ENCODE peak calls at places on chromosomes 7 and 10, in six cellular contexts. One of them, this sample, is unnamed. For H3K4me1, the result is how much of the 10 kb centered on the place peaks cover.

GRCh38 chr7:7452119-7452518 is 83.6 kb downstream of the COL28A1 start:
- DNase-seq in Panc1: no peak
- DNase-seq in CD8-positive, alpha-beta T cell: no peak
- DNase-seq in neural progenitor cell: no peak
- DNase-seq in tibial artery: no peak
- DNase-seq in SJSA1: no peak
- DNase-seq in this sample: no peak

GRCh38 chr7:158573310-158573709 is 14.3 kb downstream of the PTPRN2 start:
- DNase-seq in tibial artery: no peak
- DNase-seq in CD8-positive, alpha-beta T cell: no peak
- DNase-seq in neural progenitor cell: no peak
- DNase-seq in Panc1: no peak
- DNase-seq in SJSA1: no peak
- DNase-seq in this sample: no peak

GRCh38 chr7:17971392-17971791 is 31.1 kb upstream of the SNX13 start:
- DNase-seq in CD8-positive, alpha-beta T cell: no peak
- DNase-seq in Panc1: no peak
- DNase-seq in tibial artery: no peak
- DNase-seq in neural progenitor cell: no peak
- DNase-seq in SJSA1: no peak
- DNase-seq in this sample: no peak

GRCh38 chr7:123747620-123748141 is 1.1 kb downstream of the WASL start:
- DNase-seq in CD8-positive, alpha-beta T cell: no peak
- DNase-seq in SJSA1: peak
- DNase-seq in Panc1: no peak
- DNase-seq in neural progenitor cell: peak
- DNase-seq in tibial artery: peak
- DNase-seq in this sample: no peak

GRCh38 chr10:80460399-80461207 is 6.5 kb downstream of the TSPAN14 start:
- DNase-seq in Panc1: no peak
- DNase-seq in neural progenitor cell: peak
- DNase-seq in SJSA1: no peak
- DNase-seq in CD8-positive, alpha-beta T cell: no peak
- DNase-seq in tibial artery: no peak
- DNase-seq in this sample: peak

GRCh38 chr7:149188213-149188612 is 7.1 kb upstream of the ZNF282 start:
- DNase-seq in Panc1: no peak
- DNase-seq in CD8-positive, alpha-beta T cell: no peak
- DNase-seq in tibial artery: no peak
- DNase-seq in SJSA1: no peak
- DNase-seq in neural progenitor cell: no peak
- DNase-seq in this sample: no peak

GRCh38 chr10:69453759-69454158 is 2.5 kb downstream of the TSPAN15 start:
- DNase-seq in SJSA1: no peak
- DNase-seq in neural progenitor cell: no peak
- DNase-seq in CD8-positive, alpha-beta T cell: no peak
- DNase-seq in Panc1: no peak
- DNase-seq in tibial artery: no peak
- DNase-seq in this sample: no peak

GRCh38 chr10:116312534-116312933 is 11.7 kb upstream of the CCDC172 start:
- DNase-seq in tibial artery: no peak
- DNase-seq in SJSA1: no peak
- DNase-seq in Panc1: no peak
- DNase-seq in CD8-positive, alpha-beta T cell: no peak
- DNase-seq in neural progenitor cell: no peak
- DNase-seq in this sample: no peak

GRCh38 chr7:42015413-42015698 is 221.7 kb downstream of the GLI3 start:
- DNase-seq in neural progenitor cell: no peak
- DNase-seq in Panc1: no peak
- DNase-seq in SJSA1: no peak
- DNase-seq in tibial artery: no peak
- DNase-seq in CD8-positive, alpha-beta T cell: no peak
- DNase-seq in this sample: no peak

GRCh38 chr7:82965088-82966036 is 197.3 kb downstream of the PCLO start:
- DNase-seq in neural progenitor cell: no peak
- DNase-seq in tibial artery: no peak
- DNase-seq in CD8-positive, alpha-beta T cell: no peak
- DNase-seq in Panc1: no peak
- DNase-seq in SJSA1: no peak
- DNase-seq in this sample: no peak

GRCh38 chr10:3460420-3461128 is 288.0 kb upstream of the PITRM1 start:
- DNase-seq in Panc1: no peak
- DNase-seq in SJSA1: peak
- DNase-seq in neural progenitor cell: no peak
- DNase-seq in CD8-positive, alpha-beta T cell: no peak
- DNase-seq in tibial artery: no peak
- DNase-seq in this sample: no peak

GRCh38 chr10:31808258-31809218 is 120.1 kb downstream of the ARHGAP12 start:
- DNase-seq in neural progenitor cell: peak
- DNase-seq in tibial artery: no peak
- DNase-seq in SJSA1: peak
- DNase-seq in Panc1: peak
- DNase-seq in CD8-positive, alpha-beta T cell: no peak
- DNase-seq in this sample: peak

GRCh38 chr10:119412831-119413737 is 129.4 kb downstream of the RGS10 start:
- DNase-seq in tibial artery: no peak
- DNase-seq in Panc1: no peak
- DNase-seq in SJSA1: no peak
- DNase-seq in neural progenitor cell: peak
- DNase-seq in CD8-positive, alpha-beta T cell: no peak
- DNase-seq in this sample: no peak

GRCh38 chr10:102306006-102306405 is 60.7 kb downstream of the GBF1 start:
- DNase-seq in tibial artery: no peak
- DNase-seq in SJSA1: no peak
- DNase-seq in Panc1: no peak
- DNase-seq in CD8-positive, alpha-beta T cell: no peak
- DNase-seq in neural progenitor cell: no peak
- DNase-seq in this sample: no peak

GRCh38 chr7:44638611-44639557 is 32.5 kb downstream of the OGDH start:
- DNase-seq in Panc1: peak
- DNase-seq in CD8-positive, alpha-beta T cell: peak
- DNase-seq in SJSA1: peak
- DNase-seq in tibial artery: peak
- DNase-seq in neural progenitor cell: no peak
- DNase-seq in this sample: peak

GRCh38 chr10:103727546-103727963 is 127.8 kb downstream of the SH3PXD2A start:
- DNase-seq in Panc1: no peak
- DNase-seq in tibial artery: no peak
- DNase-seq in neural progenitor cell: no peak
- DNase-seq in CD8-positive, alpha-beta T cell: no peak
- DNase-seq in SJSA1: no peak
- DNase-seq in this sample: no peak

GRCh38 chr7:55469271-55469681 is 103.0 kb downstream of the VOPP1 start:
- DNase-seq in neural progenitor cell: no peak
- DNase-seq in CD8-positive, alpha-beta T cell: peak
- DNase-seq in tibial artery: no peak
- DNase-seq in SJSA1: no peak
- DNase-seq in Panc1: no peak
- DNase-seq in this sample: no peak

GRCh38 chr7:98797150-98797549 is 72.7 kb downstream of the TMEM130 start:
- DNase-seq in Panc1: no peak
- DNase-seq in tibial artery: peak
- DNase-seq in SJSA1: no peak
- DNase-seq in CD8-positive, alpha-beta T cell: no peak
- DNase-seq in neural progenitor cell: no peak
- DNase-seq in this sample: no peak

GRCh38 chr10:34816067-34817002 is 1.2 kb upstream of the PARD3 start:
- DNase-seq in tibial artery: no peak
- DNase-seq in Panc1: no peak
- DNase-seq in CD8-positive, alpha-beta T cell: no peak
- DNase-seq in neural progenitor cell: peak
- DNase-seq in SJSA1: no peak
- DNase-seq in this sample: peak

GRCh38 chr7:41323811-41324210 is 379.1 kb downstream of the INHBA start:
- DNase-seq in neural progenitor cell: no peak
- DNase-seq in Panc1: no peak
- DNase-seq in SJSA1: no peak
- DNase-seq in tibial artery: no peak
- DNase-seq in CD8-positive, alpha-beta T cell: no peak
- DNase-seq in this sample: no peak

GRCh38 chr10:76939862-76940495 is 697.6 kb downstream of the KCNMA1 start:
- DNase-seq in CD8-positive, alpha-beta T cell: no peak
- DNase-seq in SJSA1: no peak
- DNase-seq in neural progenitor cell: no peak
- DNase-seq in Panc1: no peak
- DNase-seq in tibial artery: no peak
- DNase-seq in this sample: no peak

GRCh38 chr10:24820616-24821015 is 96.9 kb upstream of the ARHGAP21 start:
- DNase-seq in tibial artery: no peak
- DNase-seq in neural progenitor cell: no peak
- DNase-seq in SJSA1: no peak
- DNase-seq in Panc1: no peak
- DNase-seq in CD8-positive, alpha-beta T cell: no peak
- DNase-seq in this sample: peak

GRCh38 chr10:129771024-129771423 is 193.1 kb downstream of the EBF3 start:
- DNase-seq in neural progenitor cell: no peak
- DNase-seq in CD8-positive, alpha-beta T cell: no peak
- DNase-seq in SJSA1: peak
- DNase-seq in tibial artery: peak
- DNase-seq in Panc1: no peak
- DNase-seq in this sample: no peak

GRCh38 chr10:4431114-4431862 is 394.7 kb upstream of the AKR1E2 start:
- DNase-seq in tibial artery: no peak
- DNase-seq in CD8-positive, alpha-beta T cell: no peak
- DNase-seq in Panc1: no peak
- DNase-seq in neural progenitor cell: no peak
- DNase-seq in SJSA1: peak
- DNase-seq in this sample: peak

GRCh38 chr7:2296830-2297229 is 17.4 kb downstream of the SNX8 start:
- DNase-seq in Panc1: no peak
- DNase-seq in CD8-positive, alpha-beta T cell: no peak
- DNase-seq in neural progenitor cell: no peak
- DNase-seq in tibial artery: no peak
- DNase-seq in SJSA1: no peak
- DNase-seq in this sample: no peak
- H3K4me1 ChIP-seq in Panc1: under half
- H3K4me1 ChIP-seq in CD8-positive, alpha-beta T cell: under half
- H3K4me1 ChIP-seq in neural progenitor cell: under half
- H3K4me1 ChIP-seq in tibial artery: under half
- H3K4me1 ChIP-seq in SJSA1: under half
- H3K4me1 ChIP-seq in this sample: under half

GRCh38 chr10:124656113-124656490 is 88.1 kb downstream of the FAM53B start:
- DNase-seq in neural progenitor cell: no peak
- DNase-seq in SJSA1: no peak
- DNase-seq in Panc1: no peak
- DNase-seq in tibial artery: no peak
- DNase-seq in CD8-positive, alpha-beta T cell: no peak
- DNase-seq in this sample: no peak

GRCh38 chr10:124653811-124654651 is 90.1 kb downstream of the FAM53B start:
- DNase-seq in tibial artery: no peak
- DNase-seq in SJSA1: no peak
- DNase-seq in neural progenitor cell: no peak
- DNase-seq in Panc1: no peak
- DNase-seq in CD8-positive, alpha-beta T cell: no peak
- DNase-seq in this sample: peak

GRCh38 chr10:124653311-124653710 is 90.9 kb downstream of the FAM53B start:
- DNase-seq in neural progenitor cell: no peak
- DNase-seq in tibial artery: no peak
- DNase-seq in SJSA1: no peak
- DNase-seq in CD8-positive, alpha-beta T cell: no peak
- DNase-seq in Panc1: no peak
- DNase-seq in this sample: no peak

GRCh38 chr10:124655191-124656112 is 88.7 kb downstream of the FAM53B start:
- DNase-seq in neural progenitor cell: no peak
- DNase-seq in tibial artery: no peak
- DNase-seq in SJSA1: no peak
- DNase-seq in Panc1: no peak
- DNase-seq in CD8-positive, alpha-beta T cell: no peak
- DNase-seq in this sample: no peak

GRCh38 chr10:124654686-124655085 is 89.5 kb downstream of the FAM53B start:
- DNase-seq in SJSA1: no peak
- DNase-seq in tibial artery: no peak
- DNase-seq in CD8-positive, alpha-beta T cell: no peak
- DNase-seq in Panc1: no peak
- DNase-seq in neural progenitor cell: no peak
- DNase-seq in this sample: peak
- H3K4me1 ChIP-seq in SJSA1: under half
- H3K4me1 ChIP-seq in tibial artery: under half
- H3K4me1 ChIP-seq in CD8-positive, alpha-beta T cell: half or more
- H3K4me1 ChIP-seq in Panc1: under half
- H3K4me1 ChIP-seq in neural progenitor cell: under half
- H3K4me1 ChIP-seq in this sample: under half

DNA sequence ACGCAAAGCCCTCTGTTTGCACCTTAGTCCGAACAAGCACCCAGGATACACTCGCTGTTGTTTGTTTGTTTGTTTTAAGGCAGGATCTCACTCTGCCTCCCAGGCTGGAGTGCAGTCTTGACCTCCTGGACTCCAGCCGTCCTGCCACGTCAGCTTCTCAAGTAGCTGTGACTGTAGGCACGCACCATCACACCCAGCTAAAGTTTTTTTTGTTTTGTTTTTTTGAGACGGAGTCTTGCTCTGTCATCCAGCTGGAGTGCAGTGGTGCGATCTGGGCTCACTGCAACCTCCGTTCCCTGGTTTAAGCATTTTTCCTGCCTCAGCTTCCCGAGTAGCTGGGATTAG is 76.8 kb downstream of the CTBP2 start:
- DNase-seq in tibial artery: peak
- DNase-seq in neural progenitor cell: no peak
- DNase-seq in SJSA1: peak
- DNase-seq in Panc1: peak
- DNase-seq in CD8-positive, alpha-beta T cell: no peak
- DNase-seq in this sample: no peak
- H3K4me1 ChIP-seq in tibial artery: under half
- H3K4me1 ChIP-seq in neural progenitor cell: under half
- H3K4me1 ChIP-seq in SJSA1: under half
- H3K4me1 ChIP-seq in Panc1: under half
- H3K4me1 ChIP-seq in CD8-positive, alpha-beta T cell: under half
- H3K4me1 ChIP-seq in this sample: under half

DNA sequence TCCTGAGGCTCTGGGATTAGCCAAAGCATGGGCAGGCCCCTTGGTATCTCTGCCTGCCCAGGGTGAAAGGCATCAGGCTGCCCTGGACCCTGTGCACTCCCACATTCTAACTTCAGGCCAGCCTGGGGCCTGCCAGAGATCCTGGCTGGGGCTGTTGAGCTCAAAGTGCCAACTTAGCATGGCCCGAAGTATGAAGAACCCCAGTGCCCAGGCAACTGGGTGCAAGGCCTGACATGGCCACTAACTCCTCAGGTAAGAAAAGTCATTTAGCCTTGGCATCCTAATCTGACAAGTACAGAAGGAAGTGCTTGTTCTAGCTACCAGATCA is 43.2 kb downstream of the FAM53B start:
- DNase-seq in SJSA1: no peak
- DNase-seq in CD8-positive, alpha-beta T cell: no peak
- DNase-seq in neural progenitor cell: no peak
- DNase-seq in tibial artery: no peak
- DNase-seq in Panc1: no peak
- DNase-seq in this sample: no peak
- H3K4me1 ChIP-seq in SJSA1: under half
- H3K4me1 ChIP-seq in CD8-positive, alpha-beta T cell: half or more
- H3K4me1 ChIP-seq in neural progenitor cell: under half
- H3K4me1 ChIP-seq in tibial artery: under half
- H3K4me1 ChIP-seq in Panc1: under half
- H3K4me1 ChIP-seq in this sample: under half

GRCh38 chr10:45640049-45640448 is 32.5 kb downstream of the ZFAND4 start:
- DNase-seq in SJSA1: no peak
- DNase-seq in tibial artery: no peak
- DNase-seq in neural progenitor cell: no peak
- DNase-seq in CD8-positive, alpha-beta T cell: no peak
- DNase-seq in Panc1: no peak
- DNase-seq in this sample: no peak
- H3K4me1 ChIP-seq in SJSA1: under half
- H3K4me1 ChIP-seq in tibial artery: under half
- H3K4me1 ChIP-seq in neural progenitor cell: under half
- H3K4me1 ChIP-seq in CD8-positive, alpha-beta T cell: under half
- H3K4me1 ChIP-seq in Panc1: under half
- H3K4me1 ChIP-seq in this sample: under half

This sample was measured in foreskin keratinocyte.